ENCODE peak calls at places on chromosome 1, in four cellular contexts. P is CD8-positive, alpha-beta T cell; G is right cardiac atrium; W is CD8-positive, alpha-beta memory T cell. E is an unnamed sample.

GRCh38 chr1:84889437-84889836 is 3.6 kb downstream of the LPAR3 start:
- DNase-seq in P (no peak), G (no peak), W (no peak), E (no peak)

GRCh38 chr1:54404939-54405880 is 984 bp downstream of the SSBP3 start:
- DNase-seq in P (no peak), G (peak), W (peak), E (peak)

GRCh38 chr1:197923013-197923412 is 5.8 kb downstream of the LHX9 start:
- DNase-seq in P (no peak), G (no peak), W (no peak), E (no peak)

GRCh38 chr1:227308367-227309336 is 9.6 kb downstream of the CDC42BPA start:
- DNase-seq in P (no peak), G (no peak), W (no peak), E (no peak)

GRCh38 chr1:119449964-119450363 is 35.0 kb downstream of the HSD3B2 start:
- DNase-seq in P (no peak), G (no peak), W (no peak), E (no peak)

GRCh38 chr1:41766546-41766945 is 152.2 kb downstream of the HIVEP3 start:
- DNase-seq in P (no peak), G (no peak), W (no peak), E (no peak)

GRCh38 chr1:38283736-38284470 is 237.3 kb upstream of the POU3F1 start:
- DNase-seq in P (no peak), G (no peak), W (no peak), E (no peak)

GRCh38 chr1:169113613-169114119 is 7.2 kb downstream of the ATP1B1 start:
- DNase-seq in P (no peak), G (no peak), W (no peak), E (no peak)

GRCh38 chr1:7561331-7561921 is 209.7 kb upstream of the VAMP3 start:
- DNase-seq in P (no peak), G (peak), W (no peak), E (no peak)

GRCh38 chr1:94254073-94254810 is 16.9 kb upstream of the ARHGAP29 start:
- DNase-seq in P (no peak), G (no peak), W (no peak), E (no peak)

GRCh38 chr1:115432061-115432460 is 94.0 kb upstream of the NGF start:
- DNase-seq in P (no peak), G (peak), W (no peak), E (no peak)

GRCh38 chr1:43912607-43913006 is 21.0 kb upstream of the ARTN start:
- DNase-seq in P (no peak), G (no peak), W (no peak), E (no peak)

GRCh38 chr1:203408485-203409229 is 57.7 kb upstream of the FMOD start:
- DNase-seq in P (no peak), G (peak), W (no peak), E (peak)

GRCh38 chr1:35640380-35641232 is 720 bp downstream of the PSMB2 start:
- DNase-seq in P (no peak), G (no peak), W (no peak), E (no peak)

GRCh38 chr1:231201375-231202124 is 39.5 kb upstream of the GNPAT start:
- DNase-seq in P (no peak), G (no peak), W (no peak), E (no peak)

GRCh38 chr1:170711682-170712081 is 47.8 kb downstream of the PRRX1 start:
- DNase-seq in P (no peak), G (no peak), W (no peak), E (no peak)

GRCh38 chr1:28779751-28780150 is 32.2 kb upstream of the OPRD1 start:
- DNase-seq in P (no peak), G (no peak), W (no peak), E (no peak)

GRCh38 chr1:244704107-244704506 is 51.2 kb downstream of the DESI2 start:
- DNase-seq in P (no peak), G (no peak), W (no peak), E (no peak)

DNA sequence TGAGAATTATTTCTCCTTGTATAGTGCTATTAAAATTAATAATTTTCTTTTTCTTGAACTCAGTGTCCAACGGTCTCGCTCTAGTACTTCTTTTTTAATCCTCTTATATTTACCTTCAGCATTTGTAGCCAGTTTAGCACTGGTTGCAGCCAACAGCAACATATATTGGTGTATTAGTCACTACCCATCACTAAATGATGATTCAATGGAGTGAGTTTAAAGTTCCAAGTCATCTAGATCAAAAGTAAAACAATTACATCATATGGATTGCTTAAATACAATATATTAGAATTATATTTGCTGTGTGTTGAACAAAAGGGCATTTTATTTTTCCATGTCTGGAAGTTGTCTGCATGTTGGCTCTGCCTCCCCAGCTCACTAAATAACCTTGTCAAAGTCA is 591.8 kb downstream of the ADGRL2 start:
- DNase-seq in P (no peak), G (no peak), W (no peak), E (no peak)
- H3K4me3 ChIP-seq in P (no peak), G (no peak), W (no peak), E (no peak)

GRCh38 chr1:179322481-179323026 is 29.0 kb downstream of the SOAT1 start:
- DNase-seq in P (no peak), G (no peak), W (no peak), E (no peak)
- H3K4me3 ChIP-seq in P (no peak), G (no peak), W (no peak), E (no peak)

GRCh38 chr1:12620931-12621330 is 2.9 kb upstream of the DHRS3 start:
- DNase-seq in P (no peak), G (no peak), W (no peak), E (no peak)

GRCh38 chr1:12621346-12622320 is 3.6 kb upstream of the DHRS3 start:
- DNase-seq in P (no peak), G (no peak), W (no peak), E (no peak)

GRCh38 chr1:12619396-12620141 is 1.6 kb upstream of the DHRS3 start:
- DNase-seq in P (peak), G (peak), W (peak), E (peak)

GRCh38 chr1:12618661-12619395 is 818 bp upstream of the DHRS3 start:
- DNase-seq in P (peak), G (peak), W (peak), E (peak)

GRCh38 chr1:12620142-12620865 is 2.3 kb upstream of the DHRS3 start:
- DNase-seq in P (no peak), G (no peak), W (peak), E (no peak)
- H3K4me3 ChIP-seq in P (no peak), G (no peak), W (no peak), E (peak)

GRCh38 chr1:74468982-74469603 is 43.3 kb downstream of the LRRC53 start:
- DNase-seq in P (no peak), G (no peak), W (no peak), E (no peak)

GRCh38 chr1:74470936-74471335 is 41.5 kb downstream of the LRRC53 start:
- DNase-seq in P (no peak), G (no peak), W (no peak), E (no peak)

GRCh38 chr1:74470262-74470661 is 42.1 kb downstream of the LRRC53 start:
- DNase-seq in P (no peak), G (no peak), W (no peak), E (no peak)

GRCh38 chr1:74480068-74480467 is 32.3 kb downstream of the LRRC53 start:
- DNase-seq in P (no peak), G (no peak), W (no peak), E (no peak)

DNA sequence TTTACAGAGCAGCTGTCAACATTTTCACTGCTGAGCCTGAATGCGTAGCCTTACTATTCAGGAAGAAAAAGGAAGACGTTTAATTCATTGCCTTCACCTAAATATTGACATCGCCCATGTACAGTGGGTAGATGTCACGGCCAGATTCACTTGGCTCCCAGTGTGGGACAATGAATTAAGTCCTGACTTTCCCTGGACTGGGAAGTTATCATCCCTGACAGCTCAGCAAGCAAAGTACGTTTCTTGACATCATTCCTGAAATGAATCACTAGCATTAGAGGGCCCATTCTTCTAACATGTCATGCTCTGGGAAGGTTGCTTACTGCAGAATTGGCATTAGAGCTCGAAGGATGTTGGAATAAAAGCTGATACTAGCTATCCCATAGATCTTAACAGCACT is 37.8 kb downstream of the LRRC53 start:
- DNase-seq in P (no peak), G (no peak), W (no peak), E (no peak)
- H3K4me3 ChIP-seq in P (no peak), G (no peak), W (no peak), E (no peak)

DNA sequence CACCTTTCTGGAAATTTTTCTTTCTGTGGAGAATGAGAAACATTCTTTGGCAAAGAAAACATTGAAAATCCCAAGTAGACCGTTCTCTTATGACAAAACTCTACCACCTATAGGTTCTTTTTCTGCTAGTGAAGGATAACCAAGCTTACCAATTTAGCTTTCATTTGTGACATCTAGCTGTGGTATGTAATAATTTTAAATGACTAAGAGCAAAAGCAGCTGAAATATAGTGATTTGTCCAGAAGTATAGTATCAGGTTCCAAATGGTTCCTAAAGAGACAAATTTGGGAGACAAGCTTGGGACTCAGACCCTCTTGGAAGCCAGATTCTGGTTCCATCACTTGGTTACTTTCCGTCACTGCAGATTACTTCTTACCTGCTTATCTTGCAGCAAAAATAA is 24.4 kb downstream of the FUBP1 start:
- DNase-seq in P (no peak), G (no peak), W (no peak), E (no peak)
- H3K4me3 ChIP-seq in P (no peak), G (no peak), W (no peak), E (no peak)

GRCh38 chr1:9542425-9542824 is 3.2 kb downstream of the SLC25A33 start:
- DNase-seq in P (no peak), G (no peak), W (no peak), E (no peak)
- H3K4me3 ChIP-seq in P (no peak), G (peak), W (no peak), E (no peak)

GRCh38 chr1:232921416-232921815 is 29.0 kb upstream of the NTPCR start:
- DNase-seq in P (no peak), G (no peak), W (no peak), E (no peak)
- H3K4me3 ChIP-seq in P (no peak), G (no peak), W (no peak), E (no peak)

GRCh38 chr1:201400257-201401230 is 1.4 kb upstream of the LAD1 start:
- DNase-seq in P (no peak), G (no peak), W (no peak), E (no peak)
- H3K4me3 ChIP-seq in P (no peak), G (no peak), W (no peak), E (peak)